ENCODE peak calls at places on chromosomes 2 and 18, in eight cellular contexts. Q is AG08395, Z is coronary artery, O is osteocyte, C is posterior cingulate gyrus, G is HuH-7, F is body of pancreas, T is T-cell. L is an unnamed sample.
A peak's percentile ranks its signal among the peaks of the same experiment; 100 is the strongest.

GRCh38 chr2:133053541-133053940 is 383.5 kb upstream of the LYPD1 start:
- DNase-seq in Q (no peak), Z (no peak), O (no peak), C (no peak), G (no peak), F (no peak), T (no peak), L (no peak)

GRCh38 chr2:149192425-149192824 is 138.0 kb upstream of the LYPD6 start:
- DNase-seq in Q (peak; percentile 54), Z (no peak), O (no peak), C (no peak), G (no peak), F (no peak), T (no peak), L (no peak)

GRCh38 chr2:220499281-220499680 is 871.9 kb downstream of the SLC4A3 start:
- DNase-seq in Q (peak; percentile 80), Z (no peak), O (no peak), C (no peak), G (no peak), F (no peak), T (no peak), L (no peak)

GRCh38 chr2:241156997-241157441 is 6.8 kb downstream of the PPP1R7 start:
- DNase-seq in Q (no peak), Z (no peak), O (no peak), C (peak; percentile 87), G (no peak), F (no peak), T (no peak), L (no peak)

GRCh38 chr2:25276569-25277465 is 64.9 kb downstream of the DNMT3A start:
- DNase-seq in Q (peak; percentile 33), Z (no peak), O (no peak), C (peak; percentile 84), G (peak; percentile 34), F (peak; percentile 47), T (peak; percentile 47), L (peak; percentile 67)

GRCh38 chr2:5777089-5777488 is 84.9 kb downstream of the SOX11 start:
- DNase-seq in Q (no peak), Z (no peak), O (no peak), C (no peak), G (no peak), F (peak; percentile 49), T (no peak), L (no peak)

GRCh38 chr2:212863185-212863588 is 288.2 kb downstream of the IKZF2 start:
- DNase-seq in Q (no peak), Z (no peak), O (no peak), C (no peak), G (peak; percentile 8), F (peak; percentile 2), T (no peak), L (no peak)

GRCh38 chr18:62606106-62606505 is 83.3 kb downstream of the ZCCHC2 start:
- DNase-seq in Q (no peak), Z (no peak), O (no peak), C (no peak), G (no peak), F (no peak), T (no peak), L (no peak)

GRCh38 chr2:101401906-101402305 is 14.6 kb upstream of the CREG2 start:
- DNase-seq in Q (no peak), Z (no peak), O (no peak), C (no peak), G (peak; percentile 45), F (no peak), T (no peak), L (no peak)

GRCh38 chr2:2569306-2569705 is 238.2 kb upstream of the MYT1L start:
- DNase-seq in Q (no peak), Z (peak; percentile 70), O (peak; percentile 72), C (no peak), G (no peak), F (no peak), T (no peak), L (no peak)

GRCh38 chr2:62577994-62578836 is 72.2 kb upstream of the TMEM17 start:
- DNase-seq in Q (peak; percentile 72), Z (no peak), O (no peak), C (no peak), G (no peak), F (peak; percentile 40), T (no peak), L (no peak)

GRCh38 chr2:10366601-10367270 is 64.0 kb downstream of the HPCAL1 start:
- DNase-seq in Q (no peak), Z (no peak), O (no peak), C (no peak), G (peak; percentile 58), F (no peak), T (no peak), L (no peak)

GRCh38 chr18:36697905-36698304 is 130.9 kb downstream of the TPGS2 start:
- DNase-seq in Q (peak; percentile 91), Z (no peak), O (no peak), C (no peak), G (no peak), F (no peak), T (no peak), L (no peak)

GRCh38 chr2:205352593-205352992 is 329.7 kb upstream of the NRP2 start:
- DNase-seq in Q (peak; percentile 45), Z (no peak), O (no peak), C (no peak), G (no peak), F (no peak), T (no peak), L (no peak)

GRCh38 chr2:30721668-30722647 is 85.3 kb downstream of the CAPN13 start:
- DNase-seq in Q (no peak), Z (peak; percentile 63), O (peak; percentile 46), C (no peak), G (no peak), F (no peak), T (no peak), L (no peak)

GRCh38 chr2:64637931-64638330 is 15.8 kb downstream of the SERTAD2 start:
- DNase-seq in Q (no peak), Z (no peak), O (no peak), C (no peak), G (no peak), F (no peak), T (no peak), L (no peak)

GRCh38 chr2:44952143-44952805 is 10.8 kb downstream of the SIX3 start:
- DNase-seq in Q (peak; percentile 76), Z (no peak), O (no peak), C (peak; percentile 81), G (peak; percentile 80), F (peak; percentile 57), T (no peak), L (no peak)

GRCh38 chr2:235500761-235501662 is 7.2 kb downstream of the AGAP1 start:
- DNase-seq in Q (peak; percentile 67), Z (no peak), O (no peak), C (no peak), G (no peak), F (no peak), T (no peak), L (no peak)

GRCh38 chr18:30566877-30567276 is 475.7 kb downstream of the DSC3 start:
- DNase-seq in Q (no peak), Z (no peak), O (no peak), C (no peak), G (no peak), F (no peak), T (no peak), L (no peak)